ENCODE peak calls at places on chromosome 9, in ten cellular contexts. One of them, this sample, is unnamed.

GRCh38 chr9:115006660-115007059 is 76.3 kb upstream of the TNFSF8 start:
- DNase-seq in cardiac fibroblast: peak
- DNase-seq in bronchial epithelial cell: peak
- DNase-seq in nucleus accumbens: no peak
- DNase-seq in HepG2: no peak
- DNase-seq in naive B cell: no peak
- DNase-seq in CD4-positive, alpha-beta memory T cell: no peak
- DNase-seq in G401: no peak
- DNase-seq in NCI-H345: no peak
- DNase-seq in COR-L47: no peak
- DNase-seq in this sample: no peak

GRCh38 chr9:97555164-97555563 is 53.7 kb downstream of the TMOD1 start:
- DNase-seq in cardiac fibroblast: peak
- DNase-seq in bronchial epithelial cell: no peak
- DNase-seq in nucleus accumbens: no peak
- DNase-seq in HepG2: no peak
- DNase-seq in naive B cell: no peak
- DNase-seq in CD4-positive, alpha-beta memory T cell: no peak
- DNase-seq in G401: no peak
- DNase-seq in NCI-H345: no peak
- DNase-seq in COR-L47: no peak
- DNase-seq in this sample: no peak

GRCh38 chr9:110128664-110129329 is 79.2 kb downstream of the C9orf152 start:
- DNase-seq in cardiac fibroblast: peak
- DNase-seq in bronchial epithelial cell: no peak
- DNase-seq in nucleus accumbens: no peak
- DNase-seq in HepG2: no peak
- DNase-seq in naive B cell: peak
- DNase-seq in CD4-positive, alpha-beta memory T cell: no peak
- DNase-seq in G401: no peak
- DNase-seq in NCI-H345: no peak
- DNase-seq in COR-L47: no peak
- DNase-seq in this sample: no peak

GRCh38 chr9:34809504-34810186 is 99.7 kb upstream of the CCL21 start:
- DNase-seq in cardiac fibroblast: peak
- DNase-seq in bronchial epithelial cell: peak
- DNase-seq in nucleus accumbens: no peak
- DNase-seq in HepG2: no peak
- DNase-seq in naive B cell: no peak
- DNase-seq in CD4-positive, alpha-beta memory T cell: peak
- DNase-seq in G401: no peak
- DNase-seq in NCI-H345: no peak
- DNase-seq in COR-L47: no peak
- DNase-seq in this sample: no peak

GRCh38 chr9:14326264-14326826 is 12.4 kb upstream of the NFIB start:
- DNase-seq in cardiac fibroblast: peak
- DNase-seq in bronchial epithelial cell: peak
- DNase-seq in nucleus accumbens: no peak
- DNase-seq in HepG2: no peak
- DNase-seq in naive B cell: no peak
- DNase-seq in CD4-positive, alpha-beta memory T cell: no peak
- DNase-seq in G401: peak
- DNase-seq in NCI-H345: peak
- DNase-seq in COR-L47: peak
- DNase-seq in this sample: no peak

GRCh38 chr9:76296561-76297276 is 97.5 kb downstream of the RFK start:
- DNase-seq in cardiac fibroblast: no peak
- DNase-seq in bronchial epithelial cell: no peak
- DNase-seq in nucleus accumbens: no peak
- DNase-seq in HepG2: no peak
- DNase-seq in naive B cell: no peak
- DNase-seq in CD4-positive, alpha-beta memory T cell: no peak
- DNase-seq in G401: no peak
- DNase-seq in NCI-H345: peak
- DNase-seq in COR-L47: peak
- DNase-seq in this sample: no peak

GRCh38 chr9:21576331-21577189 is 94.4 kb upstream of the IFNE start:
- DNase-seq in cardiac fibroblast: peak
- DNase-seq in bronchial epithelial cell: peak
- DNase-seq in nucleus accumbens: no peak
- DNase-seq in HepG2: peak
- DNase-seq in naive B cell: no peak
- DNase-seq in CD4-positive, alpha-beta memory T cell: peak
- DNase-seq in G401: no peak
- DNase-seq in NCI-H345: no peak
- DNase-seq in COR-L47: no peak
- DNase-seq in this sample: no peak

GRCh38 chr9:124348831-124349230 is 66.4 kb downstream of the PSMB7 start:
- DNase-seq in cardiac fibroblast: no peak
- DNase-seq in bronchial epithelial cell: no peak
- DNase-seq in nucleus accumbens: no peak
- DNase-seq in HepG2: no peak
- DNase-seq in naive B cell: no peak
- DNase-seq in CD4-positive, alpha-beta memory T cell: no peak
- DNase-seq in G401: no peak
- DNase-seq in NCI-H345: no peak
- DNase-seq in COR-L47: no peak
- DNase-seq in this sample: no peak

GRCh38 chr9:122389799-122390481 is 19.1 kb downstream of the PTGS1 start:
- DNase-seq in cardiac fibroblast: no peak
- DNase-seq in bronchial epithelial cell: peak
- DNase-seq in nucleus accumbens: no peak
- DNase-seq in HepG2: no peak
- DNase-seq in naive B cell: peak
- DNase-seq in CD4-positive, alpha-beta memory T cell: no peak
- DNase-seq in G401: no peak
- DNase-seq in NCI-H345: no peak
- DNase-seq in COR-L47: peak
- DNase-seq in this sample: no peak

GRCh38 chr9:95018099-95018927 is 291.8 kb downstream of the AOPEP start:
- DNase-seq in cardiac fibroblast: peak
- DNase-seq in bronchial epithelial cell: peak
- DNase-seq in nucleus accumbens: no peak
- DNase-seq in HepG2: peak
- DNase-seq in naive B cell: no peak
- DNase-seq in CD4-positive, alpha-beta memory T cell: no peak
- DNase-seq in G401: peak
- DNase-seq in NCI-H345: no peak
- DNase-seq in COR-L47: no peak
- DNase-seq in this sample: no peak

GRCh38 chr9:130172161-130172857 is at the start of gene NCS1:
- DNase-seq in cardiac fibroblast: peak
- DNase-seq in bronchial epithelial cell: peak
- DNase-seq in nucleus accumbens: peak
- DNase-seq in HepG2: no peak
- DNase-seq in naive B cell: no peak
- DNase-seq in CD4-positive, alpha-beta memory T cell: no peak
- DNase-seq in G401: peak
- DNase-seq in NCI-H345: peak
- DNase-seq in COR-L47: peak
- DNase-seq in this sample: peak

GRCh38 chr9:71975833-71976232 is 64.4 kb downstream of the C9orf85 start:
- DNase-seq in cardiac fibroblast: peak
- DNase-seq in bronchial epithelial cell: peak
- DNase-seq in nucleus accumbens: no peak
- DNase-seq in HepG2: no peak
- DNase-seq in naive B cell: no peak
- DNase-seq in CD4-positive, alpha-beta memory T cell: no peak
- DNase-seq in G401: peak
- DNase-seq in NCI-H345: no peak
- DNase-seq in COR-L47: no peak
- DNase-seq in this sample: no peak

GRCh38 chr9:127128341-127129072 is 6.1 kb upstream of the ANGPTL2 start:
- DNase-seq in cardiac fibroblast: peak
- DNase-seq in bronchial epithelial cell: peak
- DNase-seq in nucleus accumbens: no peak
- DNase-seq in HepG2: no peak
- DNase-seq in naive B cell: no peak
- DNase-seq in CD4-positive, alpha-beta memory T cell: no peak
- DNase-seq in G401: no peak
- DNase-seq in NCI-H345: no peak
- DNase-seq in COR-L47: no peak
- DNase-seq in this sample: no peak

GRCh38 chr9:90983394-90983793 is 181.8 kb downstream of the SYK start:
- DNase-seq in cardiac fibroblast: no peak
- DNase-seq in bronchial epithelial cell: no peak
- DNase-seq in nucleus accumbens: no peak
- DNase-seq in HepG2: no peak
- DNase-seq in naive B cell: no peak
- DNase-seq in CD4-positive, alpha-beta memory T cell: no peak
- DNase-seq in G401: no peak
- DNase-seq in NCI-H345: no peak
- DNase-seq in COR-L47: no peak
- DNase-seq in this sample: no peak

GRCh38 chr9:17799383-17799782 is 220.5 kb downstream of the SH3GL2 start:
- DNase-seq in cardiac fibroblast: peak
- DNase-seq in bronchial epithelial cell: peak
- DNase-seq in nucleus accumbens: no peak
- DNase-seq in HepG2: no peak
- DNase-seq in naive B cell: no peak
- DNase-seq in CD4-positive, alpha-beta memory T cell: no peak
- DNase-seq in G401: no peak
- DNase-seq in NCI-H345: no peak
- DNase-seq in COR-L47: no peak
- DNase-seq in this sample: no peak

GRCh38 chr9:127122176-127123151 is at the start of gene ANGPTL2:
- DNase-seq in cardiac fibroblast: peak
- DNase-seq in bronchial epithelial cell: peak
- DNase-seq in nucleus accumbens: peak
- DNase-seq in HepG2: peak
- DNase-seq in naive B cell: peak
- DNase-seq in CD4-positive, alpha-beta memory T cell: no peak
- DNase-seq in G401: peak
- DNase-seq in NCI-H345: peak
- DNase-seq in COR-L47: peak
- DNase-seq in this sample: no peak

GRCh38 chr9:122227576-122227903 is 1.2 kb downstream of the LHX6 start:
- DNase-seq in cardiac fibroblast: no peak
- DNase-seq in bronchial epithelial cell: no peak
- DNase-seq in nucleus accumbens: no peak
- DNase-seq in HepG2: no peak
- DNase-seq in naive B cell: no peak
- DNase-seq in CD4-positive, alpha-beta memory T cell: no peak
- DNase-seq in G401: no peak
- DNase-seq in NCI-H345: no peak
- DNase-seq in COR-L47: no peak
- DNase-seq in this sample: no peak

GRCh38 chr9:16247188-16247875 is 623.1 kb downstream of the BNC2 start:
- DNase-seq in cardiac fibroblast: peak
- DNase-seq in bronchial epithelial cell: peak
- DNase-seq in nucleus accumbens: no peak
- DNase-seq in HepG2: no peak
- DNase-seq in naive B cell: no peak
- DNase-seq in CD4-positive, alpha-beta memory T cell: no peak
- DNase-seq in G401: no peak
- DNase-seq in NCI-H345: no peak
- DNase-seq in COR-L47: no peak
- DNase-seq in this sample: no peak

GRCh38 chr9:114002271-114002985 is 75.7 kb downstream of the AMBP start:
- DNase-seq in cardiac fibroblast: no peak
- DNase-seq in bronchial epithelial cell: no peak
- DNase-seq in nucleus accumbens: no peak
- DNase-seq in HepG2: no peak
- DNase-seq in naive B cell: no peak
- DNase-seq in CD4-positive, alpha-beta memory T cell: no peak
- DNase-seq in G401: no peak
- DNase-seq in NCI-H345: no peak
- DNase-seq in COR-L47: no peak
- DNase-seq in this sample: no peak

GRCh38 chr9:77981332-77981731 is 50.3 kb downstream of the GNAQ start:
- DNase-seq in cardiac fibroblast: peak
- DNase-seq in bronchial epithelial cell: peak
- DNase-seq in nucleus accumbens: no peak
- DNase-seq in HepG2: no peak
- DNase-seq in naive B cell: no peak
- DNase-seq in CD4-positive, alpha-beta memory T cell: no peak
- DNase-seq in G401: peak
- DNase-seq in NCI-H345: no peak
- DNase-seq in COR-L47: no peak
- DNase-seq in this sample: no peak

GRCh38 chr9:16664211-16664610 is 206.3 kb downstream of the BNC2 start:
- DNase-seq in cardiac fibroblast: no peak
- DNase-seq in bronchial epithelial cell: no peak
- DNase-seq in nucleus accumbens: no peak
- DNase-seq in HepG2: no peak
- DNase-seq in naive B cell: no peak
- DNase-seq in CD4-positive, alpha-beta memory T cell: no peak
- DNase-seq in G401: no peak
- DNase-seq in NCI-H345: no peak
- DNase-seq in COR-L47: no peak
- DNase-seq in this sample: no peak

GRCh38 chr9:129879103-129879699 is 43.9 kb downstream of the USP20 start:
- DNase-seq in cardiac fibroblast: no peak
- DNase-seq in bronchial epithelial cell: no peak
- DNase-seq in nucleus accumbens: no peak
- DNase-seq in HepG2: no peak
- DNase-seq in naive B cell: no peak
- DNase-seq in CD4-positive, alpha-beta memory T cell: no peak
- DNase-seq in G401: no peak
- DNase-seq in NCI-H345: no peak
- DNase-seq in COR-L47: no peak
- DNase-seq in this sample: no peak

GRCh38 chr9:10079284-10079964 is 533.4 kb downstream of the PTPRD start:
- DNase-seq in cardiac fibroblast: no peak
- DNase-seq in bronchial epithelial cell: no peak
- DNase-seq in nucleus accumbens: no peak
- DNase-seq in HepG2: no peak
- DNase-seq in naive B cell: no peak
- DNase-seq in CD4-positive, alpha-beta memory T cell: peak
- DNase-seq in G401: no peak
- DNase-seq in NCI-H345: no peak
- DNase-seq in COR-L47: no peak
- DNase-seq in this sample: no peak